ENCODE peak calls at places on chromosome 10, in four cellular contexts. D, R, W and K are unnamed samples.

GRCh38 chr10:72044417-72045041 is 43.8 kb downstream of the SPOCK2 start:
- DNase-seq in D (no peak), R (no peak), W (peak), K (no peak)

GRCh38 chr10:100625821-100626220 is 90.1 kb downstream of the HIF1AN start:
- DNase-seq in D (no peak), R (peak), W (no peak), K (no peak)

GRCh38 chr10:28242560-28243204 is 60.2 kb downstream of the MPP7 start:
- DNase-seq in D (no peak), R (no peak), W (peak), K (no peak)

GRCh38 chr10:98971464-98971863 is 264.2 kb downstream of the HPSE2 start:
- DNase-seq in D (no peak), R (no peak), W (no peak), K (no peak)

GRCh38 chr10:19788075-19788686 is 28.1 kb upstream of the PLXDC2 start:
- DNase-seq in D (peak), R (peak), W (peak), K (peak)

GRCh38 chr10:94155722-94156271 is 162.1 kb downstream of the PLCE1 start:
- DNase-seq in D (no peak), R (no peak), W (no peak), K (no peak)

GRCh38 chr10:103451871-103452713 is at the start of gene CALHM2:
- DNase-seq in D (no peak), R (peak), W (peak), K (no peak)

GRCh38 chr10:76359001-76359400 is 927.6 kb downstream of the LRMDA start:
- DNase-seq in D (no peak), R (no peak), W (no peak), K (no peak)

GRCh38 chr10:5165738-5166137 is 19.2 kb downstream of the AKR1C8 start:
- DNase-seq in D (peak), R (no peak), W (no peak), K (no peak)

GRCh38 chr10:72875250-72876055 is 18.1 kb upstream of the OIT3 start:
- DNase-seq in D (peak), R (no peak), W (peak), K (peak)

GRCh38 chr10:119305860-119306513 is 98.6 kb downstream of the GRK5 start:
- DNase-seq in D (peak), R (no peak), W (no peak), K (no peak)

GRCh38 chr10:108601856-108602255 is 1321.5 kb downstream of the XPNPEP1 start:
- DNase-seq in D (no peak), R (no peak), W (no peak), K (no peak)

GRCh38 chr10:43054593-43054992 is 22.3 kb upstream of the RET start:
- DNase-seq in D (no peak), R (no peak), W (no peak), K (no peak)

GRCh38 chr10:89373916-89374711 is 3.7 kb upstream of the IFIT1B start:
- DNase-seq in D (peak), R (no peak), W (peak), K (no peak)

GRCh38 chr10:78491812-78492211 is 458.1 kb downstream of the RPS24 start:
- DNase-seq in D (no peak), R (no peak), W (no peak), K (no peak)

GRCh38 chr10:63841761-63842160 is 320.6 kb downstream of the REEP3 start:
- DNase-seq in D (no peak), R (no peak), W (no peak), K (no peak)

GRCh38 chr10:79188154-79188763 is 119.5 kb downstream of the ZMIZ1 start:
- DNase-seq in D (peak), R (no peak), W (peak), K (no peak)

GRCh38 chr10:46556515-46557318 is at the start of gene GPRIN2:
- DNase-seq in D (no peak), R (peak), W (no peak), K (no peak)

GRCh38 chr10:22475857-22476600 is 130.7 kb downstream of the SPAG6 start:
- DNase-seq in D (no peak), R (peak), W (no peak), K (no peak)
- TF ChIP-seq ELF4 in D (no peak), R (no peak), W (no peak), K (no peak)

GRCh38 chr10:110918269-110918632 is 729 bp downstream of the BBIP1 start:
- DNase-seq in D (peak), R (peak), W (peak), K (peak)

GRCh38 chr10:110919349-110919931 is at the start of gene SHOC2:
- DNase-seq in D (peak), R (peak), W (no peak), K (peak)

GRCh38 chr10:110916554-110917346 is 2.2 kb downstream of the BBIP1 start:
- DNase-seq in D (no peak), R (no peak), W (no peak), K (peak)

GRCh38 chr10:110918633-110919348 is at the start of gene BBIP1:
- DNase-seq in D (no peak), R (no peak), W (peak), K (peak)

DNA sequence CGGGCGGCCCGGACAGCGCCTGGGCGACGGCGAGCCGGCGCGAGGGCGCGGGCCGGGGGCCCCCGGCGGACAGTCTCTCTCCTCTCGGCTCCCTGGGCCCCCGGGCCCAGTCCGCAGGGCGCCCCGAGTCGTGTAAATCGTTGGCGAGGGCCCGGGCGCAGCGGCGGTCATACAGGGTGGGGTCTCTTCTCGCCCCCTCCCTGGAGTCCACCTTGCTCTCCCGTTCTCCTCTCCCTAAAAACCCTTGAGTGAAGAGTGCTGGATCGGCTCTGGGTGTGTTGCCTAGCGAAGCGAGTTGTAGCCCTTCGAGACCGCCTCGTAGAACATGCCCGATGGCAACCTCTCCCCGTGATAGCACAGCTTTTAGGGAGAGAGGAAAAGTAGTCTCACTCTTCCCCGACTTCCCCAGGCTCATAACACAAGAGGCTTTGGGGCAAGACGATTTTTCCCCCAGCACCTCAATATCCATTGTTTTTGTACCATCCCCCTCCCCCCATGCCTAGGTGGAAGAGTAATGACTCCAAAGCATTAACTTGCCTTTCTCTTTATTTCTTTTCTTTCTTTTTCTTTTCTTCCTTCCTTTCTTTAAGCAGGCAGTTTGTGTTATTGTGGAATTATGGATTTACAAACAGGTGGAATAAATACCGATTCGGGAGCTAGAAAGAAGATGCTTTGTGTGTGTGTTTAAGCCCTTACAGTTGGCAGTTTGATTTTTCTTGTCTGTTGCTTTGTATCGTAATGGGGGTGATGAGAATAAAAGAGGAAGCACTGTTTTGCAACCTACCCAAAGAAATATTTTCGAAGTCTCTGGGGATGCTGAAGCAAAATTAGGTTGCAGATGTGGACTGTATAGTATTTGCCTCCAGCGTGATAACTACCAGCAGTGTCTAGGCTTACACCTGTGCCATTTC is 822 bp downstream of the SHOC2 start:
- DNase-seq in D (peak), R (peak), W (no peak), K (peak)
- TF ChIP-seq ELF4 in D (no peak), R (no peak), W (no peak), K (no peak)

DNA sequence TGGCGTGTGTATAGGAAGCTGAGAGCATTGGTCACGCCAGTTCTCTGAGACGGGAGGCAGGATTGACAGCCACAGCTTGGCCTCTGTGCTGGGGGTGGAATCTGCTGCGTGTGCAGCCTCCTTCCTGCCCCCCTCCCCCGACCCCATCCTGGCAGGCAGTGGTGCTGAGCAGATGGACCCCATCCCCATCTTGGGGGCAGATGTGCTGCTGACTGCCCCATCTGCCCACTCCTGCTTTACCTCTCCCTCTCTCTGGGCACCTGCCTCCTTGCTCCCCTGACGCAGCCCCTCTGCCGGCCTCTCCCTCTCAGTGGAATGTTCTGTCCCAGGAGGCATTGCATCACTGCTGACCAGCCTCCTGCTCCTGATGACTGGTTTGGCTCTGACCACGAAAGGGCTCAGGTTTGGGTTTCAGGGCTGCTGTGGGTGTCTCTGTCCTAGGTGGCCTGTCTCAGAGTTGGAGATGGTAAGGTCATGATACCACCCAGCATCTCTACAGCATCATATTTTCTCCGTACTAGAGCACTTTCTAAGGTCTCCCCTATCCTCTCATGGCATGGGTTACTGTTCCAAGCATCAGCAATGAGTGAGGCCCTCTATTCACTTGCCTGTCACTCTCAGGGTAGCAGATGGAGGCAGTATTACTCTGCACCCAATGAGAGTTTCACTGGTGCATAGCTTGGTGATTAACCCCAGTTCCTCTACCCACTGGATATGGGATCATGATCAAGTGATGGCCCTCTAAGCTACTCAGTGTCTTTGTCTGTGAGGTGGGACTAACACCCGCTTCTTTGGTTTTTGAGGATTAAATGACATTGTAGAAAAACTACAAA is 81.9 kb downstream of the RBM20 start:
- DNase-seq in D (no peak), R (no peak), W (no peak), K (no peak)
- TF ChIP-seq ELF4 in D (no peak), R (no peak), W (no peak), K (no peak)

GRCh38 chr10:131677671-131678070 is 223.1 kb upstream of the PPP2R2D start:
- DNase-seq in D (no peak), R (no peak), W (no peak), K (no peak)
- TF ChIP-seq ELF4 in D (no peak), R (no peak), W (no peak), K (no peak)

DNA sequence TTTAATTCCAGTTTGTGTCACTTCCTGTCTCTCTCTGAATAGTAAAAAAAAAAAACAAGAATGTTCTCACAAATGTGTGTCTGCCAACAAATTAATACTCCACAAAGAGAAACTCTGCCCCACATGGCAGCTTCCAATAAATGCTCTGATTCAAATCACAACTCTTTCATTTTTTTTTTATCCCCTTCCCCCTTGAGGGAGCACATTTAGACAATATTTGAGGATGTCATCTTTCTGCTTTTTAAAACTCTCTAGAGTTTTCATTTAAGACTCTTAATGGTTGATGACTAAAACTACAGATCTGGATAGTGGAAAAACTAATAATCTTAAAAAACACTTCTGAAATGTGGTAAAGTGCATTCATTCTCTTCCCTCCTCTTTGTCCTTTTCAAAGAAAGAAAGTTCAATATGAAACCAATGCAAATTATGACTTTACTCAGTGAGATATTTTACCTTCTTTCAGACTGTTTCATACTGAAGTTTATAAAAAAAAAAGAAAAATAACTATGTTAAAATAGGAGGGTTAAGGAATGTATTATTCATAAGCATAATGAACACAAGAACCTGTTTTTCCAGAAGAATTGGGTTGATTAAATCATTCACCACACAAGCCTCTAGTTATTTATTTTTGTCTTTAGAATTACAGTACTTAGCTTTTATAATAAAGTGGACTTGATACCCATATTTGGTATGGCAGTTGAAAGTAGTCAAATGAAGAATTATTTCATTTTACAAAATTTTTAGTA is 42.4 kb downstream of the ARID5B start:
- DNase-seq in D (no peak), R (no peak), W (no peak), K (no peak)
- TF ChIP-seq ELF4 in D (no peak), R (no peak), W (no peak), K (no peak)

DNA sequence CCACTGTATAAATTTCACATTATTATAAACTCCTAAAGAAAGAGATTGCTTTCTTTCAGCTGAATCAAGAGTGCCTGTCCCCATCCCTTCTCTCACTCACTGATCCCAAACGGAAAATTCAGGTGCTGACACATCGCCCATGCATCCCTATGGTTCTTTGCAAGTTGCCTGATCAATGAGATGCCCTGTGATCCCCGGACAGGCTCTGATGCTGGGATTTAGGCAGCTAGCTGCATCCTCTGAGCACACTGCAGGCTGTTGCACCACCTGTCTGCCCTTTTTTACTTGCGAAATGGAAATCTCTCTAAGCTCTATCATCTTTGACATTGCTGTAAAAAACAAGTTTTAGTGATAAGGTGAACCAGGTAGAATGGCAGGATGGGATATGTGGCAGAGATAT is 456.5 kb downstream of the GATA3 start:
- DNase-seq in D (no peak), R (no peak), W (no peak), K (no peak)
- TF ChIP-seq ELF4 in D (no peak), R (no peak), W (no peak), K (no peak)